ENCODE peak calls at places on chromosomes 2 and 18, in eight cellular contexts. Q is HepG2, W is Panc1, X is upper lobe of left lung, U is HCT116, E is GM12878, A is GM23338, C is K562. V is an unnamed sample.

GRCh38 chr2:95384854-95385569 is 17.5 kb upstream of the FAHD2A start:
- ATAC-seq in Q (peak; percentile 61), W (peak; percentile 37), X (peak; percentile 14), U (no peak), E (no peak), A (peak; percentile 64), C (peak; percentile 24), V (peak; percentile 70)

GRCh38 chr2:112634153-112634873 is 11.4 kb upstream of the SLC20A1 start:
- ATAC-seq in Q (peak; percentile 71), W (no peak), X (no peak), U (no peak), E (peak; percentile 69), A (no peak), C (no peak), V (no peak)

GRCh38 chr2:239393401-239393940 is 7.3 kb downstream of the HDAC4 start:
- ATAC-seq in Q (no peak), W (no peak), X (peak; percentile 72), U (no peak), E (no peak), A (no peak), C (no peak), V (no peak)

GRCh38 chr2:158795110-158795924 is at the start of gene DAPL1:
- ATAC-seq in Q (no peak), W (no peak), X (no peak), U (peak; percentile 67), E (no peak), A (peak; percentile 77), C (no peak), V (no peak)

GRCh38 chr2:31556921-31557320 is 23.8 kb downstream of the SRD5A2 start:
- ATAC-seq in Q (no peak), W (no peak), X (no peak), U (no peak), E (no peak), A (no peak), C (no peak), V (no peak)

GRCh38 chr18:63378919-63379638 is 12.1 kb upstream of the KDSR start:
- ATAC-seq in Q (no peak), W (no peak), X (no peak), U (no peak), E (peak; percentile 72), A (no peak), C (no peak), V (no peak)

GRCh38 chr2:226970362-226970761 is 134.5 kb downstream of the RHBDD1 start:
- ATAC-seq in Q (no peak), W (no peak), X (no peak), U (no peak), E (peak; percentile 79), A (no peak), C (no peak), V (no peak)

GRCh38 chr2:234071664-234072063 is 21.2 kb downstream of the SPP2 start:
- ATAC-seq in Q (no peak), W (no peak), X (no peak), U (no peak), E (no peak), A (no peak), C (no peak), V (no peak)

GRCh38 chr2:85477884-85478283 is 59.4 kb downstream of the SH2D6 start:
- ATAC-seq in Q (no peak), W (no peak), X (no peak), U (no peak), E (no peak), A (no peak), C (no peak), V (no peak)

GRCh38 chr2:228549390-228550007 is 368.0 kb upstream of the SPHKAP start:
- ATAC-seq in Q (no peak), W (no peak), X (no peak), U (no peak), E (peak; percentile 65), A (no peak), C (no peak), V (no peak)

GRCh38 chr2:160464996-160465395 is 28.6 kb downstream of the RBMS1 start:
- ATAC-seq in Q (no peak), W (no peak), X (peak; percentile 72), U (no peak), E (no peak), A (no peak), C (no peak), V (peak; percentile 67)

GRCh38 chr2:98385050-98385699 is 38.9 kb downstream of the CNGA3 start:
- ATAC-seq in Q (peak; percentile 95), W (peak; percentile 96), X (peak; percentile 87), U (peak; percentile 99), E (peak; percentile 99), A (peak; percentile 89), C (peak; percentile 96), V (peak; percentile 83)

GRCh38 chr18:13279181-13280065 is 60.9 kb downstream of the LDLRAD4 start:
- ATAC-seq in Q (no peak), W (no peak), X (peak; percentile 71), U (no peak), E (peak; percentile 91), A (no peak), C (no peak), V (no peak)

GRCh38 chr2:149538138-149538833 is 49.3 kb downstream of the MMADHC start:
- ATAC-seq in Q (no peak), W (no peak), X (peak; percentile 57), U (no peak), E (no peak), A (no peak), C (peak; percentile 49), V (no peak)

GRCh38 chr2:12271589-12271984 is 445.1 kb upstream of the TRIB2 start:
- ATAC-seq in Q (no peak), W (no peak), X (no peak), U (no peak), E (peak; percentile 74), A (no peak), C (no peak), V (no peak)

GRCh38 chr2:63875758-63876710 is 34.3 kb downstream of the UGP2 start:
- ATAC-seq in Q (no peak), W (no peak), X (peak; percentile 76), U (no peak), E (no peak), A (no peak), C (no peak), V (peak; percentile 32)
- TF ChIP-seq POLR2AphosphoS5 in Q (no peak), W (no peak), X (no peak), U (no peak), E (no peak), A (peak; percentile 18), C (no peak), V (peak; percentile 15)

GRCh38 chr2:74760875-74761630 is 72.9 kb upstream of the HK2 start:
- ATAC-seq in Q (no peak), W (no peak), X (peak; percentile 72), U (no peak), E (no peak), A (no peak), C (no peak), V (no peak)

GRCh38 chr2:74751981-74752808 is 81.7 kb upstream of the HK2 start:
- ATAC-seq in Q (peak; percentile 86), W (no peak), X (no peak), U (no peak), E (no peak), A (no peak), C (no peak), V (no peak)

GRCh38 chr2:74759991-74760390 is 73.9 kb upstream of the HK2 start:
- ATAC-seq in Q (no peak), W (no peak), X (no peak), U (no peak), E (no peak), A (no peak), C (no peak), V (no peak)

DNA sequence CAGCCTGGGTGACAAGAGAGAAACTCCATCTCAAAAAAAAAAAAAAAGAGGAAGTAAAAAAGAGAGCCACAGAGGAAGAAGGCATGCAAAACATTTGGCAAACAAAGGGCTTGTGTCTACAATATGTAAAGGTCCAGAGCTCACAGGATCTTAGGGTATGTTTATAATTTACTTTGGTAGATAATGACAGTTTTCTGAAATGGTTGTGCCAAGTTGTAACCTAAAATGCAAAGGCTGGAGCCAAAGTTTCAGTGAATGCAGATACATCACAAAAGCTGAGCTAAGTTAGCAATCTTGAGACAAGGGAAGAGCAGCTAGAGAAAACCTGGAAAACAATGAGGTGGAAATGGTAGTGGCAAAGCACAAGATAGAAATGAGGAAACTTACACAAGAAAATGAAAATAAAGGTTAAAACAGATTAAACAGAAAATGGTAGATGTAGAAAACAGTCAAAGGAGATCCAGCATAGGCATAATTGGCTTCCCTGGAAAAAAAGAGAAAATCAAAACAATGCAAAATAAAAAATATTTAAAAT is 77.5 kb upstream of the HK2 start:
- ATAC-seq in Q (peak; percentile 78), W (no peak), X (no peak), U (no peak), E (peak; percentile 75), A (no peak), C (no peak), V (no peak)
- TF ChIP-seq POLR2AphosphoS5 in Q (no peak), W (no peak), X (no peak), U (no peak), E (no peak), A (no peak), C (no peak), V (no peak)

DNA sequence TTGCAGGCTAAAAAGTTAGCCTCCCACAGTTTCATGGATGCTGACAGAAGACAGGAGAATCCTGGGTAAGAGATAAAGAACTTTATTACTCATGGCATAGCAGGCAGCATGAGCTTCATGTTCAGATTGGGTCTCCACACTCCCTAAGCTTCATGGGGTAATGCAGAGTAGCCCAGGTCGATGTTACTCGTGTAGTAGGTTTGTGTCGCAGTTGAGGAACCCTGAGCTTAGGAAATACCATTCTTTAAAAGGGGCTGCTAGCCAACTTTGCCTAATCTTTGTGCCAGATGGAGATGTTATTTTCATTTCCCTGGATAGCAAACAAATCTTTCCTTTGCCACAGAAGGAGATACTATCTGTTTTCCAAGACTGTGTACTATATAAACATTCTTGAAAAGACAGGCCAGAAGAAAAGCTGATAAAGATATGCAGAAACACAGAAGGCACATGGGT is 117.6 kb downstream of the LTBP1 start:
- ATAC-seq in Q (no peak), W (no peak), X (no peak), U (no peak), E (no peak), A (no peak), C (no peak), V (no peak)
- TF ChIP-seq POLR2AphosphoS5 in Q (no peak), W (no peak), X (no peak), U (no peak), E (no peak), A (no peak), C (no peak), V (no peak)

GRCh38 chr18:61580061-61580460 is 246.8 kb downstream of the CDH20 start:
- ATAC-seq in Q (no peak), W (no peak), X (no peak), U (no peak), E (no peak), A (no peak), C (no peak), V (no peak)

GRCh38 chr18:61579581-61579980 is 246.4 kb downstream of the CDH20 start:
- ATAC-seq in Q (no peak), W (no peak), X (no peak), U (no peak), E (no peak), A (no peak), C (no peak), V (no peak)

GRCh38 chr18:61582205-61582710 is 249.0 kb downstream of the CDH20 start:
- ATAC-seq in Q (no peak), W (peak; percentile 78), X (peak; percentile 56), U (no peak), E (no peak), A (peak; percentile 63), C (no peak), V (peak; percentile 60)

GRCh38 chr18:61583548-61583947 is 250.3 kb downstream of the CDH20 start:
- ATAC-seq in Q (no peak), W (no peak), X (no peak), U (no peak), E (no peak), A (no peak), C (no peak), V (no peak)

GRCh38 chr18:61581578-61582204 is 248.5 kb downstream of the CDH20 start:
- ATAC-seq in Q (peak; percentile 100), W (peak; percentile 91), X (peak; percentile 95), U (peak; percentile 97), E (peak; percentile 99), A (peak; percentile 100), C (peak; percentile 97), V (peak; percentile 77)
- TF ChIP-seq POLR2AphosphoS5 in Q (no peak), W (no peak), X (no peak), U (no peak), E (no peak), A (no peak), C (no peak), V (no peak)